ENCODE peak calls at places on chromosomes 6 and 20, in four cellular contexts. G, L, Y and Q are unnamed samples.

GRCh38 chr6:37160922-37161778 is 8.8 kb upstream of the PIM1 start:
- DNase-seq in G (no peak), L (peak; percentile 34), Y (no peak), Q (no peak)

GRCh38 chr20:58374906-58375760 is 13.9 kb upstream of the VAPB start:
- DNase-seq in G (no peak), L (peak; percentile 47), Y (peak; percentile 18), Q (no peak)

GRCh38 chr6:31042801-31043200 is 32.5 kb downstream of the MUC22 start:
- DNase-seq in G (peak; percentile 23), L (peak; percentile 51), Y (peak; percentile 74), Q (peak; percentile 66)

GRCh38 chr6:1771324-1771723 is 161.6 kb downstream of the FOXC1 start:
- DNase-seq in G (no peak), L (no peak), Y (no peak), Q (peak; percentile 32)

GRCh38 chr6:124987291-124987690 is 25.1 kb downstream of the RNF217 start:
- DNase-seq in G (no peak), L (no peak), Y (no peak), Q (no peak)

GRCh38 chr6:7254980-7255825 is 57.8 kb downstream of the SSR1 start:
- DNase-seq in G (no peak), L (no peak), Y (no peak), Q (no peak)

GRCh38 chr6:102619585-102619984 is 1226.1 kb downstream of the GRIK2 start:
- DNase-seq in G (no peak), L (peak; percentile 18), Y (peak; percentile 48), Q (no peak)

GRCh38 chr6:129865013-129865412 is 3.9 kb upstream of the TMEM244 start:
- DNase-seq in G (no peak), L (no peak), Y (no peak), Q (no peak)

GRCh38 chr20:63095718-63096654 is 89.2 kb upstream of the BHLHE23 start:
- DNase-seq in G (peak; percentile 3), L (no peak), Y (no peak), Q (no peak)

GRCh38 chr6:43009124-43009523 is 4.6 kb downstream of the MEA1 start:
- DNase-seq in G (peak; percentile 35), L (peak; percentile 39), Y (peak; percentile 59), Q (peak; percentile 42)

GRCh38 chr6:150830409-150831165 is 34.9 kb upstream of the MTHFD1L start:
- DNase-seq in G (no peak), L (no peak), Y (no peak), Q (no peak)

GRCh38 chr6:125255201-125255600 is 46.6 kb downstream of the HDDC2 start:
- DNase-seq in G (no peak), L (no peak), Y (no peak), Q (no peak)

DNA sequence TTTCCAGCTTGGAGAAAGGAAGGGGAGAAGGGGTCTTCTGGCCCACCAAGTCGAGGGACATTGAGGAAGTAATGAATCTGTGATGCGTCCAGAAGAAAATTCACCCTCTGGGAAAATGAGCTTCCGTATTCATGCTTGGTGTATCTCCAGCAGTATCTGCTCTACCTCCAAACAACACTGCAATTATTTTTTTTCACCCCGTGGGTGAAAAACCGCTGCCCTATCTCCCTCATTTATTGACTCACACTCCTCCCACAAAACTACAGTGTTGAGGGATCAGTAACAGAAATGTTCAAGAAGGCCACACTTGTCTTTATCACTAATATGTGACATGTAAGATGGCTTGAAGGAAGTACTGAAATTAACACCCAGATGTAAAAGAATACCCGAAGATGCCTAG is 4.8 kb upstream of the TBX18 start:
- DNase-seq in G (no peak), L (no peak), Y (no peak), Q (no peak)
- H3K4me3 ChIP-seq in G (peak overlapping the region; percentile 15), L (no peak overlapping the region), Y (no peak overlapping the region), Q (no peak overlapping the region)

DNA sequence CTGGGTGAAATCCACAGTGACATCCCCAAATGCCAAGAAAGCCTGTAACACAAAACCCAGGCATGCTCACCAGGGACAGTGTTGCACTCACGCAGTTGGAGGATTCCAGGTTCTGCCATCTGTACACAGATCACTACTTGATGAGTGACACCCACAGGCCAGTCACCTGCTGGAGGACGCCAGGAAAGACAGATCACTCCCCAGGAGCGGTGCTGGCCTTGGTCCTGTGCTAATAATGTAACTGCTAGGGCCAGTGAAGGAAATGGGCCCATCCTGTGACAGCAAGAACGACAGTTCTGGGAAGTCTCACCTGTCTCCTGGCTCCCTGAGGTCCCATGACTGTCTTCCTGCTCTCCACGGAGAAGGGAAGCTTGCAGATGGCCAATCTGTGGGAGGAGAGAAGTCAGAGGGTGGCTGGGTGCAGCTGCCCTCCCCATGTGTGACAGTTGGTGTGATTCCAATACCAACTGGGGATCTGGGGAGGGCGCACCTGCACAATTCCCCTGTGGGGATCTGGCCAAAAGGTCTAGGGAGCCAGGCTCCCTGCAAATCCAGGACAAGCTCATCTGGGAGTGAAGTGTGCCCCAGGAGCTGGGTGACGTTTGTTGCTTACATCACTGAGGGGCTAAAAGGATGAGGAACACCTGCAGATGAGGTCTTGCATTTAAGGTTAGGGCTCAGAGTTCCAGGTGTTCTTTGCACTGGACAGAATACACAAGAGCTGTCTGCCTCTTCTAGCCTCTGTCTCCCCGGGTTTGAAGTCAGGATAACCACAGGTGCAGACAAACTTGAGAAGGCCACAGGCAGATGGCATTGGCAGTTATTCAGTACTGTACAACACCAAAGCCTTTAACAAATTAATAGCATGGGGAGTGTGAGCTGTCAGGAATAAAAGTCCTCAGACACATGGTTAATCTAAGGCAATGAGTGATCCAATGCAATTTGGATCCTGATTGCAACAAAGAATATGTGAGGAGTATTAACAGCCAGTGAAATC is 10.3 kb downstream of the ZNF337 start:
- DNase-seq in G (no peak), L (no peak), Y (no peak), Q (no peak)
- H3K4me1 ChIP-seq in G (no peaks in the 10 kb centered on the region), L (no peaks in the 10 kb centered on the region), Y (peaks cover 5% of the 10 kb centered on the region), Q (no peaks in the 10 kb centered on the region)

DNA sequence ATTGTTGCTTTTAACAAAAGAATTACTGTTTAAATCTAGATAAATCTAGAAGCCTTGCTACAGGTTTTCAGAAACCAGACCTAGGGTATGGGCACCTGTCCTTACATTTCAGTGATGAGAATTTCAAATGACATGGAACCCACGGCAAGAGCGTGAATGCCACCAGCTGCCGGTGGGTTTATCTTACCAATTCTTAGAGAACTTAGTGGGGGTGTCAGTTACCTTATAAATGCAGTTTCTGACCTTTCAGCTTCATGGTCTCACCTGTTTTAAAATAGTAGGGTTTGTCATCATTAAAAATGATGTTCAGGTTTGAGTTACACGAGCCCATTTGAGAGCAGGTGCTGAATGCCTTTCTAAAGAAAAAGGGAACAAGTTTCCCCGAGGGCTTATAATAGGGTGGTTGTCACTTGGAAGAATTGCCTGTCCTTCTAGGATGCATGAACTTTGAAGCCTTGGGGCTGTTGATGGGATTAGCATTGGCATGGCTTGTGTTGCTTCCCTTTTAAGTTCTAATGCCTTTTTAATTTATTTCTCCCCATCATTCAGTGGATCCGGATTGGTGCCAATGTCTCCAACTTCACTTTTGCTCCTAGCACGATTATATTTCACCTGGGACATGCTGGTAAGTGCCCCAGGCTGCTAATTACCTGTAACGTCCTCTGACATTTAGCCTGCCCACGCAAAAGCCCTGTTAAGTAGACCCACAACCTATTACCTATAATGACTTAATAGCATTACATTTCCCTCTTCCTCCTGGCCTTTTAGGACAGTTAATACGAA is 28.0 kb downstream of the GHRH start:
- DNase-seq in G (no peak), L (no peak), Y (no peak), Q (no peak)
- H3K36me3 ChIP-seq in G (peaks cover 100% of the 10 kb centered on the region), L (peaks cover 98% of the 10 kb centered on the region), Y (peaks cover 66% of the 10 kb centered on the region), Q (peaks cover 27% of the 10 kb centered on the region)

GRCh38 chr6:12969933-12970332 is 253.4 kb downstream of the PHACTR1 start:
- DNase-seq in G (no peak), L (peak; percentile 29), Y (no peak), Q (no peak)

GRCh38 chr6:12968839-12969558 is 252.4 kb downstream of the PHACTR1 start:
- DNase-seq in G (no peak), L (no peak), Y (peak; percentile 75), Q (no peak)

GRCh38 chr6:12963566-12963965 is 247.0 kb downstream of the PHACTR1 start:
- DNase-seq in G (no peak), L (no peak), Y (no peak), Q (no peak)

GRCh38 chr6:12968290-12968689 is 251.7 kb downstream of the PHACTR1 start:
- DNase-seq in G (no peak), L (no peak), Y (no peak), Q (no peak)

GRCh38 chr6:12967686-12968085 is 251.1 kb downstream of the PHACTR1 start:
- DNase-seq in G (no peak), L (no peak), Y (no peak), Q (no peak)
- H3K4me3 ChIP-seq in G (no peak overlapping the region), L (no peak overlapping the region), Y (no peak overlapping the region), Q (no peak overlapping the region)

GRCh38 chr6:166625356-166625755 is 1.7 kb downstream of the RPS6KA2 start:
- DNase-seq in G (no peak), L (peak; percentile 82), Y (no peak), Q (no peak)
- H3K4me1 ChIP-seq in G (peaks cover 75% of the 10 kb centered on the region), L (peaks cover 16% of the 10 kb centered on the region), Y (no peaks in the 10 kb centered on the region), Q (peaks cover 3% of the 10 kb centered on the region)

GRCh38 chr6:21680611-21681010 is 87.1 kb downstream of the SOX4 start:
- DNase-seq in G (no peak), L (no peak), Y (no peak), Q (no peak)
- H3K36me3 ChIP-seq in G (no peaks in the 10 kb centered on the region), L (no peaks in the 10 kb centered on the region), Y (no peaks in the 10 kb centered on the region), Q (no peaks in the 10 kb centered on the region)

DNA sequence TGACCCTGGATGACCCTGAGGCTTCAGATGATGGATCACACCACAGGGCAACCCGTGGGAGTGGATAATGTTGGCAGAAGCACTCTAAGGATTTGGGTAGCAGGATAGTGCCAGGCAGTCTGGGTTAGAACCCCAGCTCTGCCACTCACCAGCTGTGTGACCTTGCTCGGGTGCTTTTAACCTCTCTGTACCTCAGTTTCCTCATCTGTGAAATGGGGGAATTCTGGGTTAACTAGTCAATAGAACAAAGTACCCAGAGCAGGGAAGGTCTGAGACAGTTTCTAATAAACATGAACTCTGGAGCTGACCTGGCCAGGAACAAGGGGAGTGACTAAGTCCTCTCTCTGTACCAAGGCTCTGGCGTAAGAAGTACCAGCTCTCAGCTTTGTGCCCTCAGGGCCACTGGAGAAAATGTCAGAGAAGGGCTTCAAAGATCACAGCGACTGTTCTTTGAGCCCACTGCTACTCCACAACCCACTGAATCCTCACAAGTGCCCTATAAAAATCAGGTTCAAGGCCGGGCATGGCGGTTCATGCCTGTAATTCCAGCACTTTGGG is 14.7 kb upstream of the NOL4L start:
- DNase-seq in G (no peak), L (no peak), Y (no peak), Q (no peak)
- H3K4me3 ChIP-seq in G (no peak overlapping the region), L (no peak overlapping the region), Y (no peak overlapping the region), Q (no peak overlapping the region)

DNA sequence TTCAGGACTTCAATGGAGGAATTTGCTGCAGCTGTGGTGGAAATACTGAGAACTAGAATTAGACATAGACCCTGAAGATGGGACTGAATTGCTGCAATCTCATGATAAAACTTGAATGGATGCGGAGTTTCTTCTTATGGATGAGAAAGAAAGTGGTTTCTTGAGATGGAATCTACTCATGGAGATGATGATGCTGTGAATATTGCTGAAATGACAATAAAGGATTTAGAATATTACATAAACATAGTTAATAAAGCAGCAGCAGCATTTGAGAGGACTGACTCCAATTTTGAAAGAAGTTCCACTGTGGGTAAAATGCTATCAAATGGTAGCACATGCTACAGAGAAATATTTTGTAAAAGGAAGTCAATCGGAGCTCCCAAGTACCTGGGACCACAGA is 264.6 kb downstream of the UBE3D start:
- DNase-seq in G (no peak), L (no peak), Y (no peak), Q (no peak)
- H3K4me1 ChIP-seq in G (no peaks in the 10 kb centered on the region), L (no peaks in the 10 kb centered on the region), Y (no peaks in the 10 kb centered on the region), Q (no peaks in the 10 kb centered on the region)